ENCODE peak calls at places on chromosomes 16 and 17, in four cellular contexts. One of them, this sample, is unnamed.

GRCh38 chr16:88314991-88315542 is 67.7 kb upstream of the ZNF469 start:
- DNase-seq in GM12878: no peak
- DNase-seq in H1: no peak
- DNase-seq in K562: no peak
- DNase-seq in this sample: no peak

GRCh38 chr16:20074089-20074956 is 633 bp upstream of the GPR139 start:
- DNase-seq in GM12878: no peak
- DNase-seq in H1: no peak
- DNase-seq in K562: no peak
- DNase-seq in this sample: no peak

GRCh38 chr16:73265124-73265838 is 217.4 kb upstream of the ZFHX3 start:
- DNase-seq in GM12878: no peak
- DNase-seq in H1: no peak
- DNase-seq in K562: peak; percentile 3
- DNase-seq in this sample: no peak

GRCh38 chr16:68091604-68092261 is 6.6 kb downstream of the NFATC3 start:
- DNase-seq in GM12878: no peak
- DNase-seq in H1: no peak
- DNase-seq in K562: peak; percentile 52
- DNase-seq in this sample: peak; percentile 72

GRCh38 chr16:30010817-30011504 is at the start of gene DOC2A:
- DNase-seq in GM12878: no peak
- DNase-seq in H1: no peak
- DNase-seq in K562: no peak
- DNase-seq in this sample: no peak

GRCh38 chr17:71500761-71501555 is 619.9 kb upstream of the SOX9 start:
- DNase-seq in GM12878: no peak
- DNase-seq in H1: no peak
- DNase-seq in K562: no peak
- DNase-seq in this sample: no peak

GRCh38 chr17:38588775-38589174 is 17.0 kb downstream of the SRCIN1 start:
- DNase-seq in GM12878: no peak
- DNase-seq in H1: no peak
- DNase-seq in K562: no peak
- DNase-seq in this sample: no peak

GRCh38 chr17:78746263-78746948 is 35.7 kb downstream of the CYTH1 start:
- DNase-seq in GM12878: no peak
- DNase-seq in H1: no peak
- DNase-seq in K562: no peak
- DNase-seq in this sample: no peak

GRCh38 chr16:21602785-21603184 is 3.4 kb downstream of the METTL9 start:
- DNase-seq in GM12878: no peak
- DNase-seq in H1: no peak
- DNase-seq in K562: no peak
- DNase-seq in this sample: no peak

GRCh38 chr17:73969956-73970355 is 233.5 kb upstream of the RPL38 start:
- DNase-seq in GM12878: no peak
- DNase-seq in H1: no peak
- DNase-seq in K562: no peak
- DNase-seq in this sample: no peak

GRCh38 chr17:68981288-68981687 is 26.1 kb upstream of the ABCA8 start:
- DNase-seq in GM12878: peak; percentile 32
- DNase-seq in H1: no peak
- DNase-seq in K562: no peak
- DNase-seq in this sample: peak; percentile 36

GRCh38 chr17:80116923-80117380 is 15.6 kb downstream of the GAA start:
- DNase-seq in GM12878: no peak
- DNase-seq in H1: no peak
- DNase-seq in K562: no peak
- DNase-seq in this sample: no peak

GRCh38 chr17:750431-751037 is 1.5 kb downstream of the GEMIN4 start:
- DNase-seq in GM12878: no peak
- DNase-seq in H1: no peak
- DNase-seq in K562: no peak
- DNase-seq in this sample: no peak

GRCh38 chr17:39244016-39244599 is 18.4 kb upstream of the STAC2 start:
- DNase-seq in GM12878: no peak
- DNase-seq in H1: no peak
- DNase-seq in K562: no peak
- DNase-seq in this sample: no peak

GRCh38 chr17:75861927-75862317 is 6.8 kb upstream of the WBP2 start:
- DNase-seq in GM12878: no peak
- DNase-seq in H1: no peak
- DNase-seq in K562: no peak
- DNase-seq in this sample: no peak

GRCh38 chr17:17823433-17824118 is 13.2 kb downstream of the SREBF1 start:
- DNase-seq in GM12878: no peak
- DNase-seq in H1: no peak
- DNase-seq in K562: peak; percentile 89
- DNase-seq in this sample: peak; percentile 61

GRCh38 chr16:82639263-82639662 is 12.5 kb downstream of the CDH13 start:
- DNase-seq in GM12878: no peak
- DNase-seq in H1: no peak
- DNase-seq in K562: no peak
- DNase-seq in this sample: no peak

GRCh38 chr16:3501783-3502400 is 1.1 kb downstream of the CLUAP1 start:
- DNase-seq in GM12878: no peak
- DNase-seq in H1: no peak
- DNase-seq in K562: no peak
- DNase-seq in this sample: no peak

GRCh38 chr17:82865996-82866395 is 26.2 kb upstream of the ZNF750 start:
- DNase-seq in GM12878: no peak
- DNase-seq in H1: no peak
- DNase-seq in K562: no peak
- DNase-seq in this sample: no peak

GRCh38 chr17:77666480-77666879 is 292.0 kb upstream of the TNRC6C start:
- DNase-seq in GM12878: no peak
- DNase-seq in H1: no peak
- DNase-seq in K562: no peak
- DNase-seq in this sample: no peak
- H3K4me2 ChIP-seq in GM12878: peak overlapping the region; percentile 14
- H3K4me2 ChIP-seq in H1: no peak overlapping the region
- H3K4me2 ChIP-seq in K562: no peak overlapping the region
- H3K4me2 ChIP-seq in this sample: no peak overlapping the region

GRCh38 chr17:72853438-72854415 is 238.8 kb downstream of the SLC39A11 start:
- DNase-seq in GM12878: no peak
- DNase-seq in H1: no peak
- DNase-seq in K562: no peak
- DNase-seq in this sample: no peak

GRCh38 chr17:72852267-72852945 is 240.1 kb downstream of the SLC39A11 start:
- DNase-seq in GM12878: no peak
- DNase-seq in H1: no peak
- DNase-seq in K562: no peak
- DNase-seq in this sample: peak; percentile 64

GRCh38 chr17:72846399-72846798 is 246.1 kb downstream of the SLC39A11 start:
- DNase-seq in GM12878: no peak
- DNase-seq in H1: no peak
- DNase-seq in K562: no peak
- DNase-seq in this sample: no peak

GRCh38 chr17:72850410-72850809 is 242.1 kb downstream of the SLC39A11 start:
- DNase-seq in GM12878: no peak
- DNase-seq in H1: no peak
- DNase-seq in K562: no peak
- DNase-seq in this sample: peak; percentile 84
- TF ChIP-seq CHD1 in GM12878: no peak
- TF ChIP-seq CHD1 in H1: no peak
- TF ChIP-seq CHD1 in K562: no peak
- TF ChIP-seq CHD1 in this sample: no peak

GRCh38 chr16:473046-474043 is 47.9 kb downstream of the RAB11FIP3 start:
- DNase-seq in GM12878: no peak
- DNase-seq in H1: no peak
- DNase-seq in K562: peak; percentile 45
- DNase-seq in this sample: peak; percentile 19

GRCh38 chr16:474420-475122 is 49.1 kb downstream of the RAB11FIP3 start:
- DNase-seq in GM12878: no peak
- DNase-seq in H1: no peak
- DNase-seq in K562: no peak
- DNase-seq in this sample: no peak

GRCh38 chr16:470418-470817 is 45.0 kb downstream of the RAB11FIP3 start:
- DNase-seq in GM12878: no peak
- DNase-seq in H1: no peak
- DNase-seq in K562: no peak
- DNase-seq in this sample: no peak

GRCh38 chr16:472199-472504 is 46.7 kb downstream of the RAB11FIP3 start:
- DNase-seq in GM12878: no peak
- DNase-seq in H1: no peak
- DNase-seq in K562: no peak
- DNase-seq in this sample: no peak

GRCh38 chr16:471353-472198 is 46.1 kb downstream of the RAB11FIP3 start:
- DNase-seq in GM12878: no peak
- DNase-seq in H1: peak; percentile 64
- DNase-seq in K562: no peak
- DNase-seq in this sample: peak; percentile 19
- H3K4me2 ChIP-seq in GM12878: no peak overlapping the region
- H3K4me2 ChIP-seq in H1: peak overlapping the region; percentile 31
- H3K4me2 ChIP-seq in K562: no peak overlapping the region
- H3K4me2 ChIP-seq in this sample: no peak overlapping the region

DNA sequence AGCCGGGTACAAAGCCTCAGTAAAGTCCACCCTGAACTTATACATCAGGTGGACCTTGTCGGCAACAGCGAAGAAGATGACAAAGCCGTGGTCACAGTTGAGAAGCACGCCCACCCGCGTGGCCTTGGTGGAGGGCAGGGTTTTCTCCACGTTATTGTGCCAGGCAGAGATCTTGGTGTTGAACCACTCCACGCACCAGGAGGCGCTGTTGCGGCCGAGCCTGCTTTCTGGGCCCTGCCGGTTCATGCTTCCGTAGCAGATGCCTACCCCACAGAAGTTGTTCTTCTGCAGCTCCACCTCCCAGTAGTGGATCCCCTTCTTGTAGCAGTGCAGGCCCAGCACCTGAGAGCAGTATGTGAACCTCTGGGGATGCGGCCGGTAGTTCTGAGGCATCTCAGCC is 22.1 kb downstream of the TRIM25 start:
- DNase-seq in GM12878: no peak
- DNase-seq in H1: no peak
- DNase-seq in K562: peak; percentile 41
- DNase-seq in this sample: no peak
- TF ChIP-seq CHD1 in GM12878: no peak
- TF ChIP-seq CHD1 in H1: no peak
- TF ChIP-seq CHD1 in K562: no peak
- TF ChIP-seq CHD1 in this sample: no peak

This sample was measured in IMR-90.